ENCODE peak calls at places on chromosomes 3 and 15, in nine cellular contexts. S is anterior cingulate cortex, W is H7, M is T-cell, A is astrocyte of the spinal cord, G is stomach, H is HFF-Myc, P is HuH-7, Q is HCEC 1CT. D is an unnamed sample.

GRCh38 chr3:102536479-102536878 is 101.7 kb downstream of the ZPLD1 start:
- DNase-seq in S (no peak), W (no peak), M (no peak), A (peak; percentile 54), G (no peak), H (peak; percentile 19), P (peak; percentile 34), Q (peak; percentile 42), D (peak; percentile 11)

GRCh38 chr15:78991879-78992278 is 47.0 kb upstream of the CTSH start:
- DNase-seq in S (no peak), W (no peak), M (no peak), A (no peak), G (no peak), H (no peak), P (no peak), Q (no peak), D (no peak)

GRCh38 chr3:51944541-51945021 is 2.4 kb downstream of the PARP3 start:
- DNase-seq in S (no peak), W (no peak), M (no peak), A (no peak), G (no peak), H (no peak), P (no peak), Q (no peak), D (no peak)

GRCh38 chr3:44892689-44893088 is 18.3 kb downstream of the TGM4 start:
- DNase-seq in S (no peak), W (no peak), M (no peak), A (peak; percentile 29), G (no peak), H (no peak), P (no peak), Q (peak; percentile 59), D (no peak)

GRCh38 chr3:149566296-149566945 is 91.4 kb downstream of the WWTR1 start:
- DNase-seq in S (no peak), W (no peak), M (no peak), A (no peak), G (no peak), H (no peak), P (no peak), Q (no peak), D (no peak)

GRCh38 chr3:62562596-62562995 is 189.2 kb upstream of the FEZF2 start:
- DNase-seq in S (no peak), W (no peak), M (no peak), A (no peak), G (no peak), H (no peak), P (no peak), Q (no peak), D (no peak)

GRCh38 chr15:33068531-33068990 is 126.0 kb downstream of the FMN1 start:
- DNase-seq in S (no peak), W (no peak), M (no peak), A (peak; percentile 54), G (peak; percentile 90), H (peak; percentile 57), P (no peak), Q (no peak), D (no peak)

GRCh38 chr3:83601704-83602103 is 1357.1 kb upstream of the CADM2 start:
- DNase-seq in S (no peak), W (no peak), M (no peak), A (no peak), G (no peak), H (no peak), P (no peak), Q (no peak), D (no peak)

GRCh38 chr3:73848173-73848751 is 223.5 kb upstream of the PDZRN3 start:
- DNase-seq in S (no peak), W (peak; percentile 13), M (no peak), A (peak; percentile 49), G (no peak), H (peak; percentile 12), P (peak; percentile 1), Q (peak; percentile 8), D (no peak)

GRCh38 chr3:45896956-45897355 is 10.6 kb downstream of the CCR9 start:
- DNase-seq in S (no peak), W (no peak), M (no peak), A (peak; percentile 39), G (no peak), H (no peak), P (no peak), Q (peak; percentile 62), D (no peak)

GRCh38 chr3:190326930-190327329 is 4.7 kb upstream of the CLDN1 start:
- DNase-seq in S (no peak), W (no peak), M (no peak), A (peak; percentile 74), G (no peak), H (no peak), P (no peak), Q (peak; percentile 3), D (no peak)